ENCODE peak calls at places on chromosomes 11 and 22, in four cellular contexts. One of them, this sample, is unnamed.

GRCh38 chr11:78140392-78141077 is 1.1 kb upstream of the ALG8 start:
- DNase-seq in colonic mucosa: no peak
- DNase-seq in upper lobe of right lung: no peak
- DNase-seq in heart right ventricle: no peak
- DNase-seq in this sample: no peak

GRCh38 chr11:126133902-126134301 is 71.2 kb upstream of the CDON start:
- DNase-seq in heart right ventricle: no peak
- DNase-seq in colonic mucosa: no peak
- DNase-seq in upper lobe of right lung: no peak
- DNase-seq in this sample: no peak

GRCh38 chr11:79342686-79343085 is 98.1 kb downstream of the TENM4 start:
- DNase-seq in colonic mucosa: no peak
- DNase-seq in upper lobe of right lung: no peak
- DNase-seq in heart right ventricle: no peak
- DNase-seq in this sample: no peak

GRCh38 chr11:119727523-119728081 is 1.4 kb downstream of the NECTIN1 start:
- DNase-seq in upper lobe of right lung: peak; percentile 72
- DNase-seq in colonic mucosa: peak; percentile 67
- DNase-seq in heart right ventricle: peak; percentile 44
- DNase-seq in this sample: no peak

GRCh38 chr11:97687106-97687505 is 1297.3 kb downstream of the JRKL start:
- DNase-seq in heart right ventricle: no peak
- DNase-seq in upper lobe of right lung: no peak
- DNase-seq in colonic mucosa: no peak
- DNase-seq in this sample: no peak

GRCh38 chr22:16783930-16784354 is 41.3 kb downstream of the XKR3 start:
- DNase-seq in heart right ventricle: no peak
- DNase-seq in upper lobe of right lung: no peak
- DNase-seq in colonic mucosa: no peak
- DNase-seq in this sample: no peak

GRCh38 chr22:31954535-31955326 is 10.4 kb downstream of the YWHAH start:
- DNase-seq in heart right ventricle: no peak
- DNase-seq in colonic mucosa: no peak
- DNase-seq in upper lobe of right lung: peak; percentile 15
- DNase-seq in this sample: no peak

GRCh38 chr11:131924001-131924400 is 553.6 kb downstream of the NTM start:
- DNase-seq in colonic mucosa: no peak
- DNase-seq in upper lobe of right lung: no peak
- DNase-seq in heart right ventricle: no peak
- DNase-seq in this sample: no peak

GRCh38 chr11:60699282-60699681 is at the start of gene MS4A8:
- DNase-seq in colonic mucosa: peak; percentile 57
- DNase-seq in upper lobe of right lung: no peak
- DNase-seq in heart right ventricle: no peak
- DNase-seq in this sample: no peak

GRCh38 chr11:35223429-35223828 is 84.5 kb downstream of the CD44 start:
- DNase-seq in colonic mucosa: no peak
- DNase-seq in heart right ventricle: no peak
- DNase-seq in upper lobe of right lung: no peak
- DNase-seq in this sample: no peak

DNA sequence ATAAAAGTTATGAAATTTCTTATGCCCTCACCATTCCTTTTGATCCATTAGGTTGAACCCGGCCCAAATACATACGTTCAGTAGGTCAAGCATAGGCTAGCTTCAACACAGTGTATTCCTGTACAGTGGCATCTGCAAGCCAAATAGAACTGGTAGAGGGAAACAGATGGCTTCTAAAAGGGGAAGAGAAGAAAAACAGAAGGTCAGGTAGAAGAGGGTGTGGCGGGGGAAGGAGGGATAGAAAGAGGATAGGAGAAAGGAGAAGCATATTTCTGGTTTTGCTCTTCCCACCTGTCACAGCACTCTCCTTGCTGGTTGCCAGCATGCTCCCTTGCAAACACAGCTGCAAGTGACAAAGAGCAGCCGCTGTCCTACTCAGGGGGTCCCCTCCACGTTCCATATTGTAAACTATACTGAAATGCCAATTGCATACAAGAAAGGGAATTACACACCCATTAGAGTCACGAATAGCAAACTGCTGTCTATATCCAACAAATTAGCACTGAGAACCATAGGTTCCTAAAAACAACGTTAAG is 71.9 kb downstream of the PHF21A start:
- DNase-seq in upper lobe of right lung: no peak
- DNase-seq in heart right ventricle: no peak
- DNase-seq in colonic mucosa: no peak
- DNase-seq in this sample: no peak
- H3K4me1 ChIP-seq in upper lobe of right lung: peaks cover 19% of the 10 kb centered on the region
- H3K4me1 ChIP-seq in heart right ventricle: peaks cover 26% of the 10 kb centered on the region
- H3K4me1 ChIP-seq in colonic mucosa: no peaks in the 10 kb centered on the region
- H3K4me1 ChIP-seq in this sample: peaks cover 21% of the 10 kb centered on the region

GRCh38 chr22:25067851-25068421 is 115.4 kb downstream of the KIAA1671 start:
- DNase-seq in heart right ventricle: no peak
- DNase-seq in colonic mucosa: no peak
- DNase-seq in upper lobe of right lung: no peak
- DNase-seq in this sample: no peak
- H3K4me1 ChIP-seq in heart right ventricle: no peaks in the 10 kb centered on the region
- H3K4me1 ChIP-seq in colonic mucosa: no peaks in the 10 kb centered on the region
- H3K4me1 ChIP-seq in upper lobe of right lung: peaks cover 20% of the 10 kb centered on the region
- H3K4me1 ChIP-seq in this sample: no peaks in the 10 kb centered on the region

DNA sequence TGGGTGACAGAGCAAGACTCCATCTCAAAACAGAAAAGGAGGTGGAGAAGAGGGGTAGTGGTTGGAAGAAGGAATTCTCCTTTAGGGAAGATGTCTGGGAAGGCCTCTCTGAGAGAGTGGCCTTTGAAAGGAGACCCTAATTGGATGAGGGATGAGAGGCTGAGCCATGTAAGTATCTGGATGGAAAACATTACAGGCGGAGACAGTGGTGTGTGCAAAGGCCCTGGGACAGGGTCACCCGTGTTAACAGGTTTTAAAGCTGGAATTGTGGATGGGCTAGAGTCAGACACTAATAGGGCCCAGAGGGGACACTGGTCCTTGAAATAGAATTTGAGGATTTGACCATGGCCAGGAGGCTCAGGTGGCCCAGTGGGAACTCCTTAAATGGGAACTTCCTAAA is 10.4 kb downstream of the SNAP29 start:
- DNase-seq in colonic mucosa: no peak
- DNase-seq in heart right ventricle: no peak
- DNase-seq in upper lobe of right lung: no peak
- DNase-seq in this sample: no peak
- H3K4me1 ChIP-seq in colonic mucosa: peaks cover 17% of the 10 kb centered on the region
- H3K4me1 ChIP-seq in heart right ventricle: peaks cover 22% of the 10 kb centered on the region
- H3K4me1 ChIP-seq in upper lobe of right lung: peaks cover 39% of the 10 kb centered on the region
- H3K4me1 ChIP-seq in this sample: no peaks in the 10 kb centered on the region

GRCh38 chr22:46112405-46112804 is 37.9 kb upstream of the PPARA start:
- DNase-seq in heart right ventricle: no peak
- DNase-seq in colonic mucosa: no peak
- DNase-seq in upper lobe of right lung: no peak
- DNase-seq in this sample: no peak
- H3K4me1 ChIP-seq in heart right ventricle: peaks cover 80% of the 10 kb centered on the region
- H3K4me1 ChIP-seq in colonic mucosa: no peaks in the 10 kb centered on the region
- H3K4me1 ChIP-seq in upper lobe of right lung: peaks cover 49% of the 10 kb centered on the region
- H3K4me1 ChIP-seq in this sample: peaks cover under 1% of the 10 kb centered on the region

GRCh38 chr22:40421082-40421350 is 50.6 kb downstream of the SGSM3 start:
- DNase-seq in colonic mucosa: no peak
- DNase-seq in upper lobe of right lung: no peak
- DNase-seq in heart right ventricle: no peak
- DNase-seq in this sample: no peak

GRCh38 chr22:40423246-40423753 is 52.9 kb downstream of the SGSM3 start:
- DNase-seq in colonic mucosa: no peak
- DNase-seq in upper lobe of right lung: no peak
- DNase-seq in heart right ventricle: no peak
- DNase-seq in this sample: no peak

GRCh38 chr22:40423882-40424640 is 53.7 kb downstream of the SGSM3 start:
- DNase-seq in heart right ventricle: no peak
- DNase-seq in colonic mucosa: no peak
- DNase-seq in upper lobe of right lung: peak; percentile 9
- DNase-seq in this sample: no peak

GRCh38 chr22:40421941-40422340 is 51.5 kb downstream of the SGSM3 start:
- DNase-seq in heart right ventricle: no peak
- DNase-seq in upper lobe of right lung: peak; percentile 30
- DNase-seq in colonic mucosa: no peak
- DNase-seq in this sample: no peak

DNA sequence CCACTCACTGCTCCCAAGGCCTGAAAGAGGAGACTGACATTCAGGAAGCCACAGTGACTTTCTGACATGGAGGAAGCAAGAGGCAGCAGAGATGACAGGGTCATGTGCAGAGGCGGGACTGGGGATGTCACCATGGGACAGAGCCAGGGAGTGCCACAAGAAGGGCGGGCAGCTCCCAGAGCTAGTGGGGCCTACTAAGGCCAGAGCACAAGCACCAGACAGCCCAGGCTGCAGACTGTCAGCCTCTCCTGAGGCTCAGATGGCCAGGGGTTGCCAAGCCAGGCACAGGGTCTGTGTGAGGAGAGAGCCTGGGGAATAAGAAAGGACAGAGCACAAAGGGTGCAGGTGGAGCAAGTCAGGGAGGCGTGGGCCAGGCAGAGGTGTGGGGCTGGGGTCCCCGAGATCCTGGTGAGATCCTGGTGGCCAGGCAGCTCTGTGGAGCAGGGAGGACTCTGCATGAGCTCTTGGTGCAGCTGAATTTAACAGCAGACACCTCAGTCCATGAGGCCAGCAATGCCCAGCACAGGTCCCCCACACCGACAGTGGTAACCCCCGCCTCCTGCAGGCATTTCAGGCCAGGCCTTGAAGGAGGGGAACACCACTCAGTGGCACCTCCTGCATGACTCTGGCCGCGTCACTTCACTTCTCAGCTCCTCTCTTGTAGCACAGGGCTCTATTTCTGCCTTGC is 52.3 kb downstream of the SGSM3 start:
- DNase-seq in colonic mucosa: no peak
- DNase-seq in upper lobe of right lung: no peak
- DNase-seq in heart right ventricle: no peak
- DNase-seq in this sample: no peak
- H3K4me1 ChIP-seq in colonic mucosa: no peaks in the 10 kb centered on the region
- H3K4me1 ChIP-seq in upper lobe of right lung: peaks cover 11% of the 10 kb centered on the region
- H3K4me1 ChIP-seq in heart right ventricle: no peaks in the 10 kb centered on the region
- H3K4me1 ChIP-seq in this sample: no peaks in the 10 kb centered on the region

GRCh38 chr22:48806227-48806781 is 1021.4 kb downstream of the BRD1 start:
- DNase-seq in colonic mucosa: no peak
- DNase-seq in upper lobe of right lung: peak; percentile 61
- DNase-seq in heart right ventricle: no peak
- DNase-seq in this sample: no peak
- H3K4me1 ChIP-seq in colonic mucosa: no peaks in the 10 kb centered on the region
- H3K4me1 ChIP-seq in upper lobe of right lung: no peaks in the 10 kb centered on the region
- H3K4me1 ChIP-seq in heart right ventricle: no peaks in the 10 kb centered on the region
- H3K4me1 ChIP-seq in this sample: no peaks in the 10 kb centered on the region

DNA sequence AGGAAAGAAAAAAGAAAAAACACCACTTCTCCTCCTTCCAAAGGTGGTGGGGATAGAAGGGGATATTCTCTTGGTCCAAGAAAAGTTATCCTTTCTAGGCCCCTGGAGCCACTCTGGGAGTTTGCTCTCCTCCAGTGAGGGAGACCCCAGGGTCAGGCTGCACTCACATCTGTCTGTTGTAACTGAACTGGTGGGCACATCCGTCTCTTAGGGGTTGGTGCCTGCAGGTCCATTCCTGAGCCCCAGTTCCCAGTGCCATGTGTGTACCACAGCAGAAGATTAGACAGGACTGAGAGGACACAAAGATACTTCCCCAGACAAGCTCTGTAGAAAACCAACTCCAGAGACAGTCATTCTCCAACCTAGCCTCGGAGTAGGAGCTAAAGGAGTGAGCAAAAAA is 3.1 kb upstream of the ATG2A start:
- DNase-seq in colonic mucosa: no peak
- DNase-seq in heart right ventricle: no peak
- DNase-seq in upper lobe of right lung: no peak
- DNase-seq in this sample: no peak
- H3K4me1 ChIP-seq in colonic mucosa: peaks cover 11% of the 10 kb centered on the region
- H3K4me1 ChIP-seq in heart right ventricle: peaks cover 46% of the 10 kb centered on the region
- H3K4me1 ChIP-seq in upper lobe of right lung: peaks cover 27% of the 10 kb centered on the region
- H3K4me1 ChIP-seq in this sample: peaks cover 5% of the 10 kb centered on the region

GRCh38 chr11:118015385-118015841 is 29.2 kb downstream of the IL10RA start:
- DNase-seq in heart right ventricle: no peak
- DNase-seq in upper lobe of right lung: no peak
- DNase-seq in colonic mucosa: no peak
- DNase-seq in this sample: no peak

GRCh38 chr11:118014022-118014421 is 27.8 kb downstream of the IL10RA start:
- DNase-seq in colonic mucosa: no peak
- DNase-seq in heart right ventricle: no peak
- DNase-seq in upper lobe of right lung: no peak
- DNase-seq in this sample: no peak

GRCh38 chr11:118017631-118018315 is 31.6 kb downstream of the IL10RA start:
- DNase-seq in colonic mucosa: no peak
- DNase-seq in upper lobe of right lung: no peak
- DNase-seq in heart right ventricle: no peak
- DNase-seq in this sample: no peak

GRCh38 chr11:118012083-118012669 is 26.0 kb downstream of the IL10RA start:
- DNase-seq in heart right ventricle: no peak
- DNase-seq in upper lobe of right lung: peak; percentile 76
- DNase-seq in colonic mucosa: no peak
- DNase-seq in this sample: no peak

DNA sequence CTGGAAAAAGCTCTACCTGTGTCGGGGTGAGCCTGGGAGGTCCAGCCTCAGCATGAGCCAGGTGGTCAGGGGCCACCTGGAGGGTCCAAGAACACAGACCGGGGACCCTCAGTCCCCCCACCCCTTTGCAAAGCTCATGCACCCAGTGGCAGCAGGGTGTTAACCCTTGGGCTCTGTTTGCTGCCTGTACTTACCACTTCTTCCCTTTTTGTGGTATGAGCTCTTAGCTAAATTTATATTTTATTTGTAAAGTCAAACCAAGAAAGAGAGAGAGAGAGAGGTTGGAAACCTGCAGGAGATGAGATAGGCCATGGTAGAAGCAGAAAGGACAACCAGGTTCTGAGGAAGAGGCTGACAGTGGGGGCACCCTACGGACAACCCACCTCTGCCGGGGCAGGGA is 29.9 kb downstream of the IL10RA start:
- DNase-seq in heart right ventricle: no peak
- DNase-seq in upper lobe of right lung: no peak
- DNase-seq in colonic mucosa: no peak
- DNase-seq in this sample: no peak
- H3K4me1 ChIP-seq in heart right ventricle: no peaks in the 10 kb centered on the region
- H3K4me1 ChIP-seq in upper lobe of right lung: peaks cover 16% of the 10 kb centered on the region
- H3K4me1 ChIP-seq in colonic mucosa: no peaks in the 10 kb centered on the region
- H3K4me1 ChIP-seq in this sample: no peaks in the 10 kb centered on the region

This sample was measured in RWPE2.